ENCODE peak calls at places on chromosomes 6 and 20, in four cellular contexts. S is type B pancreatic cell, T is anterior cingulate cortex, O is spleen. X is an unnamed sample.

GRCh38 chr20:1920252-1920651 is 25.0 kb downstream of the SIRPA start:
- DNase-seq in T (no peak), S (no peak), O (no peak), X (no peak)

GRCh38 chr6:106870069-106870468 is 104.5 kb downstream of the CD24 start:
- DNase-seq in O (no peak), S (no peak), T (no peak), X (no peak)

GRCh38 chr20:57744206-57744605 is 34.4 kb upstream of the PMEPA1 start:
- DNase-seq in T (no peak), O (no peak), S (no peak), X (no peak)

GRCh38 chr6:12105271-12105670 is 93.2 kb downstream of the HIVEP1 start:
- DNase-seq in S (no peak), T (no peak), O (no peak), X (no peak)

GRCh38 chr6:13187692-13188091 is 140.6 kb downstream of the TBC1D7 start:
- DNase-seq in T (no peak), S (no peak), O (no peak), X (no peak)

GRCh38 chr20:41735949-41736348 is 117.8 kb upstream of the CHD6 start:
- DNase-seq in S (no peak), T (no peak), O (no peak), X (no peak)

GRCh38 chr6:15987569-15987968 is 141.3 kb upstream of the MYLIP start:
- DNase-seq in S (no peak), T (no peak), O (no peak), X (no peak)

GRCh38 chr6:108464506-108465084 is 96.1 kb upstream of the FOXO3 start:
- DNase-seq in T (no peak), S (no peak), O (no peak), X (no peak)

GRCh38 chr6:33156561-33156960 is 35.7 kb downstream of the COL11A2 start:
- DNase-seq in T (no peak), S (no peak), O (no peak), X (no peak)

GRCh38 chr6:66986940-66987339 is 1279.9 kb upstream of the EYS start:
- DNase-seq in S (no peak), O (no peak), T (no peak), X (no peak)

GRCh38 chr6:76789580-76789979 is 673.7 kb downstream of the HTR1B start:
- DNase-seq in O (no peak), T (no peak), S (no peak), X (no peak)

GRCh38 chr6:26197736-26198625 is 110.8 kb downstream of the HFE start:
- DNase-seq in O (peak), T (no peak), S (no peak), X (no peak)

GRCh38 chr6:121365499-121366183 is 31.4 kb upstream of the TBC1D32 start:
- DNase-seq in O (no peak), S (no peak), T (no peak), X (no peak)

GRCh38 chr20:53678990-53679596 is 85.5 kb upstream of the ZNF217 start:
- DNase-seq in O (no peak), S (no peak), T (no peak), X (no peak)

GRCh38 chr6:53023323-53023722 is 28.2 kb upstream of the GSTA4 start:
- DNase-seq in S (no peak), T (no peak), O (no peak), X (no peak)

GRCh38 chr6:142635130-142635529 is 309.8 kb downstream of the HIVEP2 start:
- DNase-seq in O (no peak), T (no peak), S (no peak), X (no peak)

GRCh38 chr6:39362487-39362865 is 40.0 kb upstream of the KCNK16 start:
- DNase-seq in S (no peak), O (no peak), T (no peak), X (no peak)

GRCh38 chr6:53956068-53956711 is 155.1 kb upstream of the MLIP start:
- DNase-seq in T (peak), O (peak), S (no peak), X (no peak)

GRCh38 chr20:10715035-10715434 is 41.2 kb upstream of the JAG1 start:
- DNase-seq in S (no peak), O (no peak), T (no peak), X (no peak)

GRCh38 chr20:37807491-37807890 is 95.4 kb upstream of the VSTM2L start:
- DNase-seq in O (no peak), T (no peak), S (no peak), X (no peak)

GRCh38 chr6:44100088-44100550 is 27.1 kb downstream of the MRPL14 start:
- DNase-seq in O (no peak), S (no peak), T (no peak), X (no peak)

GRCh38 chr20:10316582-10316981 is 98.0 kb downstream of the SNAP25 start:
- DNase-seq in T (no peak), S (no peak), O (no peak), X (no peak)

GRCh38 chr6:35048631-35049083 is 92.5 kb downstream of the TCP11 start:
- DNase-seq in T (peak), O (no peak), S (no peak), X (no peak)

GRCh38 chr6:64046746-64047208 is 411.2 kb downstream of the PHF3 start:
- DNase-seq in O (no peak), S (no peak), T (no peak), X (no peak)

GRCh38 chr20:53827996-53828672 is 234.5 kb upstream of the ZNF217 start:
- DNase-seq in T (no peak), S (no peak), O (no peak), X (no peak)

GRCh38 chr6:558089-558488 is 98.8 kb downstream of the HUS1B start:
- DNase-seq in S (no peak), T (no peak), O (no peak), X (no peak)

GRCh38 chr6:39313526-39314272 is 520 bp downstream of the KCNK17 start:
- DNase-seq in O (no peak), T (no peak), S (no peak), X (no peak)

GRCh38 chr6:169824021-169824420 is 72.6 kb downstream of the ERMARD start:
- DNase-seq in T (no peak), S (no peak), O (peak), X (no peak)

X was measured in chondrocyte.